ENCODE peak calls at places on chromosomes 13 and 19, in four cellular contexts. I is IMR-90, R is lower leg skin, M is heart right ventricle. U is an unnamed sample.

GRCh38 chr19:55116232-55117062 is 990 bp downstream of the PPP1R12C start:
- DNase-seq in I (peak; percentile 66), R (peak; percentile 69), M (peak; percentile 67), U (peak; percentile 68)

GRCh38 chr19:29679598-29680210 is 14.4 kb downstream of the PLEKHF1 start:
- DNase-seq in I (no peak), R (no peak), M (no peak), U (no peak)

GRCh38 chr19:3608750-3609322 is 2.2 kb upstream of the TBXA2R start:
- DNase-seq in I (no peak), R (no peak), M (peak; percentile 52), U (no peak)

GRCh38 chr19:10417598-10418280 is 2.6 kb upstream of the PDE4A start:
- DNase-seq in I (no peak), R (no peak), M (no peak), U (no peak)

GRCh38 chr19:49119411-49120324 is at the start of gene PPFIA3:
- DNase-seq in I (peak; percentile 54), R (no peak), M (peak; percentile 76), U (peak; percentile 46)

GRCh38 chr13:93660664-93661063 is 434.1 kb downstream of the GPC6 start:
- DNase-seq in I (no peak), R (no peak), M (no peak), U (no peak)

GRCh38 chr13:40578055-40578454 is 88.4 kb downstream of the FOXO1 start:
- DNase-seq in I (no peak), R (no peak), M (no peak), U (no peak)

GRCh38 chr19:17023805-17024204 is 2.8 kb downstream of the CPAMD8 start:
- DNase-seq in I (no peak), R (no peak), M (no peak), U (no peak)

GRCh38 chr13:50697746-50698526 is 145.6 kb downstream of the DLEU7 start:
- DNase-seq in I (no peak), R (no peak), M (no peak), U (no peak)

GRCh38 chr19:49889038-49889686 is 7.5 kb downstream of the IL4I1 start:
- DNase-seq in I (no peak), R (no peak), M (no peak), U (no peak)

GRCh38 chr19:42247631-42248199 is 5.3 kb upstream of the GSK3A start:
- DNase-seq in I (no peak), R (no peak), M (no peak), U (no peak)

GRCh38 chr13:109904218-109904617 is 117.8 kb upstream of the IRS2 start:
- DNase-seq in I (no peak), R (no peak), M (no peak), U (no peak)

GRCh38 chr13:99385940-99386339 is 78.7 kb upstream of the GPR183 start:
- DNase-seq in I (no peak), R (peak; percentile 12), M (no peak), U (no peak)

GRCh38 chr13:41916173-41916954 is 44.5 kb downstream of the VWA8 start:
- DNase-seq in I (peak; percentile 95), R (no peak), M (no peak), U (peak; percentile 86)

GRCh38 chr19:47319923-47320871 is 10.5 kb downstream of the C5AR1 start:
- DNase-seq in I (no peak), R (no peak), M (no peak), U (no peak)

GRCh38 chr19:11986754-11987153 is 21.9 kb downstream of the ZNF763 start:
- DNase-seq in I (no peak), R (no peak), M (no peak), U (no peak)
- H3K4me3 ChIP-seq in I (no peak overlapping the region), R (no peak overlapping the region), M (no peak overlapping the region), U (no peak overlapping the region)

DNA sequence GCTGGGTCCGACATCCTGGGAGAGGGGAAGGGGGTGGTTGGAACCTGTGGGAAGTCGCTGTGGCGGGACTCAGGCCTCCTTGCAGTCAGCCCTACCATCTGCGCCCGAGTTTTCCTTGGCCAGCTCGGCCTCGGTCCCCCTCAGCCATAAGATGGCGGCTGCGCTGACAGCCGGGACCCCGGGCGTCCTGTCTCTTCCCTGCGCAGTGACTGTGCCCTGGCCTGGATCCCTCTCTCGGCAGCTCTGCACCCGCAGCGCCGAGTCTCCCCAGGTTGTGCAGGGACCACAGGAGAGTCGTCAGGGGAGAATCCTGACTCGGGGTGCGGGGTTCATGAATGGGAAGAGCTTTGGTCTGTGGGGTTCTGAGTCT is 345 bp downstream of the ZNF257 start:
- DNase-seq in I (no peak), R (no peak), M (peak; percentile 16), U (peak; percentile 0)
- H3K4me3 ChIP-seq in I (peak overlapping the region; percentile 43), R (peak overlapping the region; percentile 38), M (peak overlapping the region; percentile 52), U (peak overlapping the region; percentile 62)

GRCh38 chr13:113452942-113453901 is at the start of gene ADPRHL1:
- DNase-seq in I (no peak), R (no peak), M (peak; percentile 61), U (no peak)

GRCh38 chr13:113453962-113454361 is 674 bp upstream of the ADPRHL1 start:
- DNase-seq in I (no peak), R (no peak), M (no peak), U (no peak)

GRCh38 chr13:113448885-113449692 is 4.2 kb downstream of the ADPRHL1 start:
- DNase-seq in I (no peak), R (peak; percentile 53), M (no peak), U (peak; percentile 79)

GRCh38 chr13:113449693-113450347 is 3.5 kb downstream of the ADPRHL1 start:
- DNase-seq in I (no peak), R (no peak), M (no peak), U (no peak)

DNA sequence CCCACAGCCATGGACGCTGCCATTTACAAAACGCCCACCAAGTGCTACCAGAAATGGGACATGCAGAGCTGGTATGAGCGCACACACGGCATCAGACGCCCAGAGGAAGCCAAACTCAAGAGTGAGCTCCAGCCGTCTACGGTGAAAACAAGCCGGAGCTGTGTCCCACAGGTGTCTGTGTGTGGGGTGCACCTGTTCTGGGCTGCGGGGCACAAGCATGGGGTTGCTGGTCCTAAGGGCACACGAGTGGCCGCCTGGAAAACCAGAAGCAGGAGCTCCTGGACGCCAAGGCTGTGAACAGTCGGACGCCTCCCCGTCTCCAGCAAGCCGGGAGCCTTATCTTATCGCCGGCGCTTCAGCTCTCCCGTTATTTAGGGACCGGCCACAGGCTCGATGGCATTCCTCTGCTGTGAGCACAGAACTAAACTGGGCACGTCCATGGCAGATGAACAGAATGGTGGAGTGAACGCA is 1.3 kb downstream of the ADPRHL1 start:
- DNase-seq in I (no peak), R (no peak), M (peak; percentile 65), U (peak; percentile 13)
- H3K4me3 ChIP-seq in I (no peak overlapping the region), R (no peak overlapping the region), M (peak overlapping the region; percentile 53), U (no peak overlapping the region)

GRCh38 chr13:49443689-49444516 is at the start of the genes CAB39L and SETDB2:
- DNase-seq in I (peak; percentile 99), R (peak; percentile 99), M (peak; percentile 98), U (peak; percentile 98)

GRCh38 chr13:49443327-49443688 is 556 bp downstream of the CAB39L start:
- DNase-seq in I (peak; percentile 35), R (no peak), M (no peak), U (peak; percentile 43)

GRCh38 chr13:49448753-49449152 is 4.7 kb downstream of the SETDB2 start:
- DNase-seq in I (no peak), R (no peak), M (no peak), U (no peak)

GRCh38 chr13:49444517-49445395 is 682 bp downstream of the SETDB2 start:
- DNase-seq in I (peak; percentile 68), R (peak; percentile 78), M (no peak), U (peak; percentile 52)

GRCh38 chr13:49446473-49446872 is 2.4 kb downstream of the SETDB2 start:
- DNase-seq in I (no peak), R (no peak), M (no peak), U (no peak)
- H3K4me3 ChIP-seq in I (no peak overlapping the region), R (no peak overlapping the region), M (no peak overlapping the region), U (no peak overlapping the region)

GRCh38 chr13:113110852-113111315 is 5.3 kb downstream of the F7 start:
- DNase-seq in I (no peak), R (no peak), M (no peak), U (no peak)
- H3K4me3 ChIP-seq in I (peak overlapping the region; percentile 42), R (peak overlapping the region; percentile 4), M (peak overlapping the region; percentile 50), U (no peak overlapping the region)

DNA sequence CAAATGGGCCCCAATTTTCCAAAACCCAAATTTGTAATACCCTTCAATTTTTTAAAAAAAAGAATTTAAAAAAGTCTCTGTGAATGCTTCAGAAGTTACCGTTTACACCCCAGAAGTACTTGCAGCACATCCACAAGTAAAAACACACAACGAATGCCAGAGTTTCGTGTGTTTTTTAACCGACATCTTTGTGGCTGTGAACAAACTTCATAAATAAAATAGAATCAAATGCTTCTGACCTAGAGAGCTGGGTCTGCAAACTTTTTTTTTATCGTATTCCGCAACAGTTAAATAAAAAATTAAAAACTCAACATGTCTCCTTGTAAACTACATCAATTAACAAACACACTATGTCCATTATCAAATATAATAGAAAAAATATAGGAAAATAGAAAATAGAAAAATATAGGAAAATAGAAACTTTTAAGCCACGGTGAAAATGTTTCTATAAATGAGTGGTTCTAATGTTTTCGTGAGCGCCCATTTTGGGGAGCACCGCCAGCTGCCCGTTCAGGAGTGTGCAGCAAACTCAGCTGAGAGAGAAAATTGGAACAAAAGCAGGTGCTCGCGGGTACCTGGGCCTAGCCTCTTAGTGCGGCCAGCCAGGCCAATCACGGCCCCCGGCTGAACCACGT is 384 bp upstream of the PDX1 start:
- DNase-seq in I (no peak), R (no peak), M (no peak), U (no peak)
- H3K4me3 ChIP-seq in I (no peak overlapping the region), R (no peak overlapping the region), M (peak overlapping the region; percentile 0), U (no peak overlapping the region)

DNA sequence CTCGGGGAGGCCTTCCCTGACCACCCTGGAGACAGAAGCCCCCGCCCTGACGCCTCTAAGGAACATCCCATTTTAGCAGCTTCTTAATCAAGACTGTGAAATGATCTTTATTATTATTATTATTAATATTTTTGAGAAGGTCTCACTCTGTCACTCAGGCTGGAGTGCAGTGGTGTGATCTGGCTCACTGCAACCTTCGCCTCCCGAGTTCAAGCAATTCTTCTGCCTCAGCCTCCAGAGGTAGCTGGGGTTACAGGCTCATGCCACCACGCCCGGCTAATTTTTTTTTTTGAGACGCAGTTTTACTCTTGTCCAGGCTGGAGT is 3.6 kb upstream of the DAND5 start:
- DNase-seq in I (no peak), R (no peak), M (no peak), U (no peak)
- H3K4me3 ChIP-seq in I (no peak overlapping the region), R (no peak overlapping the region), M (no peak overlapping the region), U (no peak overlapping the region)

U was measured in fibroblast of the aortic adventitia.